ENCODE peak calls at places on chromosome 17, in nine cellular contexts. One of them, this sample, is unnamed.

GRCh38 chr17:413706-414440 is 61.3 kb upstream of the RPH3AL start:
- DNase-seq in PC-9: no peak
- DNase-seq in hepatocyte: no peak
- DNase-seq in H9: no peak
- DNase-seq in GM23338: no peak
- DNase-seq in IMR-90: no peak
- DNase-seq in mesendoderm: no peak
- DNase-seq in MM.1S: no peak
- DNase-seq in neural progenitor cell: no peak
- DNase-seq in this sample: no peak

GRCh38 chr17:28854457-28855382 is at the start of gene ERAL1:
- DNase-seq in PC-9: peak; percentile 77
- DNase-seq in hepatocyte: peak; percentile 93
- DNase-seq in H9: peak; percentile 94
- DNase-seq in GM23338: peak; percentile 95
- DNase-seq in IMR-90: peak; percentile 86
- DNase-seq in mesendoderm: peak; percentile 95
- DNase-seq in MM.1S: peak; percentile 85
- DNase-seq in neural progenitor cell: peak; percentile 94
- DNase-seq in this sample: peak; percentile 91

GRCh38 chr17:48492401-48493298 is 38.2 kb downstream of the HOXB1 start:
- DNase-seq in PC-9: peak; percentile 59
- DNase-seq in hepatocyte: peak; percentile 81
- DNase-seq in H9: peak; percentile 69
- DNase-seq in GM23338: peak; percentile 72
- DNase-seq in IMR-90: peak; percentile 74
- DNase-seq in mesendoderm: no peak
- DNase-seq in MM.1S: peak; percentile 59
- DNase-seq in neural progenitor cell: peak; percentile 72
- DNase-seq in this sample: peak; percentile 86

GRCh38 chr17:28363776-28364650 is 986 bp downstream of the SEBOX start:
- DNase-seq in PC-9: no peak
- DNase-seq in hepatocyte: no peak
- DNase-seq in H9: no peak
- DNase-seq in GM23338: no peak
- DNase-seq in IMR-90: no peak
- DNase-seq in mesendoderm: no peak
- DNase-seq in MM.1S: no peak
- DNase-seq in neural progenitor cell: no peak
- DNase-seq in this sample: no peak

GRCh38 chr17:41917192-41917591 is 1.6 kb downstream of the ACLY start:
- DNase-seq in PC-9: no peak
- DNase-seq in hepatocyte: peak; percentile 39
- DNase-seq in H9: no peak
- DNase-seq in GM23338: no peak
- DNase-seq in IMR-90: peak; percentile 59
- DNase-seq in mesendoderm: no peak
- DNase-seq in MM.1S: no peak
- DNase-seq in neural progenitor cell: peak; percentile 29
- DNase-seq in this sample: no peak

GRCh38 chr17:30380106-30380420 is 1.3 kb downstream of the CPD start:
- DNase-seq in PC-9: no peak
- DNase-seq in hepatocyte: no peak
- DNase-seq in H9: no peak
- DNase-seq in GM23338: no peak
- DNase-seq in IMR-90: peak; percentile 43
- DNase-seq in mesendoderm: no peak
- DNase-seq in MM.1S: no peak
- DNase-seq in neural progenitor cell: peak; percentile 25
- DNase-seq in this sample: no peak

GRCh38 chr17:82740906-82741759 is 5.7 kb downstream of the FN3K start:
- DNase-seq in PC-9: no peak
- DNase-seq in hepatocyte: peak; percentile 70
- DNase-seq in H9: no peak
- DNase-seq in GM23338: peak; percentile 17
- DNase-seq in IMR-90: no peak
- DNase-seq in mesendoderm: peak; percentile 16
- DNase-seq in MM.1S: no peak
- DNase-seq in neural progenitor cell: no peak
- DNase-seq in this sample: peak; percentile 59

GRCh38 chr17:37570527-37571093 is 38.6 kb downstream of the SYNRG start:
- DNase-seq in PC-9: peak; percentile 72
- DNase-seq in hepatocyte: peak; percentile 66
- DNase-seq in H9: peak; percentile 87
- DNase-seq in GM23338: peak; percentile 83
- DNase-seq in IMR-90: peak; percentile 69
- DNase-seq in mesendoderm: peak; percentile 87
- DNase-seq in MM.1S: peak; percentile 38
- DNase-seq in neural progenitor cell: peak; percentile 67
- DNase-seq in this sample: peak; percentile 47

GRCh38 chr17:81176656-81177055 is 10.6 kb upstream of the AATK start:
- DNase-seq in PC-9: no peak
- DNase-seq in hepatocyte: no peak
- DNase-seq in H9: no peak
- DNase-seq in GM23338: no peak
- DNase-seq in IMR-90: peak; percentile 3
- DNase-seq in mesendoderm: no peak
- DNase-seq in MM.1S: no peak
- DNase-seq in neural progenitor cell: no peak
- DNase-seq in this sample: no peak

GRCh38 chr17:44087319-44087718 is 16.8 kb downstream of the G6PC3 start:
- DNase-seq in PC-9: no peak
- DNase-seq in hepatocyte: no peak
- DNase-seq in H9: peak; percentile 67
- DNase-seq in GM23338: peak; percentile 53
- DNase-seq in IMR-90: no peak
- DNase-seq in mesendoderm: no peak
- DNase-seq in MM.1S: no peak
- DNase-seq in neural progenitor cell: no peak
- DNase-seq in this sample: no peak

GRCh38 chr17:10557422-10557821 is 8.0 kb upstream of the MYH2 start:
- DNase-seq in PC-9: no peak
- DNase-seq in hepatocyte: no peak
- DNase-seq in H9: no peak
- DNase-seq in GM23338: no peak
- DNase-seq in IMR-90: no peak
- DNase-seq in mesendoderm: no peak
- DNase-seq in MM.1S: no peak
- DNase-seq in neural progenitor cell: no peak
- DNase-seq in this sample: no peak

GRCh38 chr17:78865682-78866390 is 25.2 kb upstream of the USP36 start:
- DNase-seq in PC-9: peak; percentile 78
- DNase-seq in hepatocyte: peak; percentile 86
- DNase-seq in H9: peak; percentile 94
- DNase-seq in GM23338: peak; percentile 89
- DNase-seq in IMR-90: peak; percentile 80
- DNase-seq in mesendoderm: peak; percentile 84
- DNase-seq in MM.1S: peak; percentile 61
- DNase-seq in neural progenitor cell: peak; percentile 88
- DNase-seq in this sample: peak; percentile 69

GRCh38 chr17:18142417-18142816 is 33.9 kb downstream of the MYO15A start:
- DNase-seq in PC-9: no peak
- DNase-seq in hepatocyte: no peak
- DNase-seq in H9: no peak
- DNase-seq in GM23338: no peak
- DNase-seq in IMR-90: no peak
- DNase-seq in mesendoderm: no peak
- DNase-seq in MM.1S: no peak
- DNase-seq in neural progenitor cell: no peak
- DNase-seq in this sample: no peak

GRCh38 chr17:82805254-82805653 is 34.6 kb downstream of the ZNF750 start:
- DNase-seq in PC-9: no peak
- DNase-seq in hepatocyte: no peak
- DNase-seq in H9: no peak
- DNase-seq in GM23338: no peak
- DNase-seq in IMR-90: no peak
- DNase-seq in mesendoderm: no peak
- DNase-seq in MM.1S: no peak
- DNase-seq in neural progenitor cell: no peak
- DNase-seq in this sample: no peak

GRCh38 chr17:16304832-16305231 is 48.4 kb downstream of the CENPV start:
- DNase-seq in PC-9: peak; percentile 10
- DNase-seq in hepatocyte: peak; percentile 55
- DNase-seq in H9: peak; percentile 67
- DNase-seq in GM23338: peak; percentile 72
- DNase-seq in IMR-90: peak; percentile 56
- DNase-seq in mesendoderm: peak; percentile 75
- DNase-seq in MM.1S: no peak
- DNase-seq in neural progenitor cell: peak; percentile 52
- DNase-seq in this sample: no peak

GRCh38 chr17:28983286-28984240 is 22.3 kb downstream of the SEZ6 start:
- DNase-seq in PC-9: no peak
- DNase-seq in hepatocyte: no peak
- DNase-seq in H9: no peak
- DNase-seq in GM23338: no peak
- DNase-seq in IMR-90: peak; percentile 11
- DNase-seq in mesendoderm: peak; percentile 90
- DNase-seq in MM.1S: no peak
- DNase-seq in neural progenitor cell: no peak
- DNase-seq in this sample: no peak

GRCh38 chr17:57999496-58000017 is 7.5 kb downstream of the SRSF1 start:
- DNase-seq in PC-9: no peak
- DNase-seq in hepatocyte: peak; percentile 82
- DNase-seq in H9: no peak
- DNase-seq in GM23338: peak; percentile 89
- DNase-seq in IMR-90: peak; percentile 79
- DNase-seq in mesendoderm: peak; percentile 76
- DNase-seq in MM.1S: peak; percentile 67
- DNase-seq in neural progenitor cell: peak; percentile 78
- DNase-seq in this sample: no peak

GRCh38 chr17:50918933-50919296 is 52.8 kb upstream of the TOB1 start:
- DNase-seq in PC-9: no peak
- DNase-seq in hepatocyte: peak; percentile 61
- DNase-seq in H9: no peak
- DNase-seq in GM23338: no peak
- DNase-seq in IMR-90: peak; percentile 35
- DNase-seq in mesendoderm: no peak
- DNase-seq in MM.1S: no peak
- DNase-seq in neural progenitor cell: no peak
- DNase-seq in this sample: no peak

GRCh38 chr17:50918071-50918932 is 52.1 kb upstream of the TOB1 start:
- DNase-seq in PC-9: no peak
- DNase-seq in hepatocyte: no peak
- DNase-seq in H9: no peak
- DNase-seq in GM23338: no peak
- DNase-seq in IMR-90: no peak
- DNase-seq in mesendoderm: no peak
- DNase-seq in MM.1S: no peak
- DNase-seq in neural progenitor cell: no peak
- DNase-seq in this sample: no peak

GRCh38 chr17:50920891-50921595 is 54.9 kb upstream of the TOB1 start:
- DNase-seq in PC-9: no peak
- DNase-seq in hepatocyte: no peak
- DNase-seq in H9: peak; percentile 57
- DNase-seq in GM23338: no peak
- DNase-seq in IMR-90: no peak
- DNase-seq in mesendoderm: no peak
- DNase-seq in MM.1S: no peak
- DNase-seq in neural progenitor cell: peak; percentile 61
- DNase-seq in this sample: no peak

GRCh38 chr17:50920041-50920410 is 53.9 kb upstream of the TOB1 start:
- DNase-seq in PC-9: no peak
- DNase-seq in hepatocyte: no peak
- DNase-seq in H9: no peak
- DNase-seq in GM23338: no peak
- DNase-seq in IMR-90: no peak
- DNase-seq in mesendoderm: no peak
- DNase-seq in MM.1S: no peak
- DNase-seq in neural progenitor cell: no peak
- DNase-seq in this sample: no peak

GRCh38 chr17:50919321-50920040 is 53.3 kb upstream of the TOB1 start:
- DNase-seq in PC-9: peak; percentile 95
- DNase-seq in hepatocyte: peak; percentile 95
- DNase-seq in H9: peak; percentile 93
- DNase-seq in GM23338: peak; percentile 81
- DNase-seq in IMR-90: peak; percentile 82
- DNase-seq in mesendoderm: peak; percentile 97
- DNase-seq in MM.1S: peak; percentile 88
- DNase-seq in neural progenitor cell: peak; percentile 86
- DNase-seq in this sample: peak; percentile 40
- H3K4me2 ChIP-seq in PC-9: peak overlapping the region; percentile 79
- H3K4me2 ChIP-seq in hepatocyte: peak overlapping the region; percentile 64
- H3K4me2 ChIP-seq in H9: no peak overlapping the region
- H3K4me2 ChIP-seq in GM23338: peak overlapping the region; percentile 36
- H3K4me2 ChIP-seq in IMR-90: no peak overlapping the region
- H3K4me2 ChIP-seq in mesendoderm: no peak overlapping the region
- H3K4me2 ChIP-seq in MM.1S: peak overlapping the region; percentile 82
- H3K4me2 ChIP-seq in neural progenitor cell: peak overlapping the region; percentile 33
- H3K4me2 ChIP-seq in this sample: no peak overlapping the region

DNA sequence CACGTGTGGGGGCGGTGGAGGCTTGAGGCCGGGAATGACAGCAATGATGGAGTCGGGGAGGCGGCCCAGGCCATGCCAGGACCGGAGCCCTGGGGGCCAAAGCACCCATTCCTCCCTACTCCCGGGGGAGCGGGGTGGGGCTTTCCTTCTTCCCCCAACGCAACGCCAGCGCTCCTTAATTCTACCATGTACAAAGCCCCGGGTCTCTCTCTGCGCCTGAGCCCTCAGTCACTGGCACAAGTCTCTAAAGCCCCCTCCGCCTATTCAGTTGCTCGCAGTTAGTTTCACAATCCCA is 241 bp upstream of the RNF227 start:
- DNase-seq in PC-9: no peak
- DNase-seq in hepatocyte: no peak
- DNase-seq in H9: no peak
- DNase-seq in GM23338: no peak
- DNase-seq in IMR-90: no peak
- DNase-seq in mesendoderm: no peak
- DNase-seq in MM.1S: no peak
- DNase-seq in neural progenitor cell: no peak
- DNase-seq in this sample: no peak
- H3K4me2 ChIP-seq in PC-9: peak overlapping the region; percentile 70
- H3K4me2 ChIP-seq in hepatocyte: peak overlapping the region; percentile 83
- H3K4me2 ChIP-seq in H9: peak overlapping the region; percentile 77
- H3K4me2 ChIP-seq in GM23338: peak overlapping the region; percentile 75
- H3K4me2 ChIP-seq in IMR-90: peak overlapping the region; percentile 78
- H3K4me2 ChIP-seq in mesendoderm: no peak overlapping the region
- H3K4me2 ChIP-seq in MM.1S: peak overlapping the region; percentile 21
- H3K4me2 ChIP-seq in neural progenitor cell: peak overlapping the region; percentile 70
- H3K4me2 ChIP-seq in this sample: peak overlapping the region; percentile 87

GRCh38 chr17:5027921-5028320 is 7.3 kb downstream of the SLC52A1 start:
- DNase-seq in PC-9: no peak
- DNase-seq in hepatocyte: no peak
- DNase-seq in H9: no peak
- DNase-seq in GM23338: no peak
- DNase-seq in IMR-90: no peak
- DNase-seq in mesendoderm: no peak
- DNase-seq in MM.1S: no peak
- DNase-seq in neural progenitor cell: no peak
- DNase-seq in this sample: no peak
- H3K4me2 ChIP-seq in PC-9: no peak overlapping the region
- H3K4me2 ChIP-seq in hepatocyte: no peak overlapping the region
- H3K4me2 ChIP-seq in H9: no peak overlapping the region
- H3K4me2 ChIP-seq in GM23338: no peak overlapping the region
- H3K4me2 ChIP-seq in IMR-90: no peak overlapping the region
- H3K4me2 ChIP-seq in mesendoderm: no peak overlapping the region
- H3K4me2 ChIP-seq in MM.1S: no peak overlapping the region
- H3K4me2 ChIP-seq in neural progenitor cell: no peak overlapping the region
- H3K4me2 ChIP-seq in this sample: no peak overlapping the region

DNA sequence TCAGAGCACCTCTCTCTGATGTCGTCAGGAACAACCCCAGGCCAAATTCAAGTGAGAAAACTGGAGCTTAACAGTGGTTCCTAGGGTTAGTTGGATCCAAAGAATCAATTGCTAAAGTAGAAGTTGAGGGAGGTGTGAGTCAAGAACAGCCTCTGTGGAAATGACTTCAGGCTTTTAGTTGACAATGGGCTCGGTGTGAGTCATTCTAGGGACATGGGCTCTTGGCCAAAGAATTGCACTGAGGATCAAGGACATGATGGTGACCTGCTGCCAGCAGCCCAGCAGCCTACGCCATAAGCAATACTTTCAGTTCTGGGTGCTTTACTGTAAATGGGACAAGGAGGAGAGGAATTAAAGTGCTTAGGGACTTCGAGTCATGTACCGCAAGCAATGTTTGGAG is 32.1 kb upstream of the SMURF2 start:
- DNase-seq in PC-9: peak; percentile 84
- DNase-seq in hepatocyte: no peak
- DNase-seq in H9: no peak
- DNase-seq in GM23338: no peak
- DNase-seq in IMR-90: peak; percentile 67
- DNase-seq in mesendoderm: peak; percentile 58
- DNase-seq in MM.1S: no peak
- DNase-seq in neural progenitor cell: no peak
- DNase-seq in this sample: no peak
- H3K4me2 ChIP-seq in PC-9: peak overlapping the region; percentile 53
- H3K4me2 ChIP-seq in hepatocyte: no peak overlapping the region
- H3K4me2 ChIP-seq in H9: no peak overlapping the region
- H3K4me2 ChIP-seq in GM23338: no peak overlapping the region
- H3K4me2 ChIP-seq in IMR-90: peak overlapping the region; percentile 10
- H3K4me2 ChIP-seq in mesendoderm: no peak overlapping the region
- H3K4me2 ChIP-seq in MM.1S: no peak overlapping the region
- H3K4me2 ChIP-seq in neural progenitor cell: no peak overlapping the region
- H3K4me2 ChIP-seq in this sample: no peak overlapping the region